ENCODE peak calls at places on chromosomes 13 and 19, in ten cellular contexts. W is cardiac muscle cell, V is stomach, Y is heart right ventricle, R is PC-3, S is testis, J is uterus, M is tibial artery, T is GM23338, B is gastrocnemius medialis. I is an unnamed sample.

GRCh38 chr13:109684084-109684835 is 102.1 kb downstream of the IRS2 start:
- DNase-seq in W (no peak), V (no peak), Y (no peak), R (no peak), S (no peak), J (no peak), M (no peak), T (no peak), B (no peak), I (no peak)

GRCh38 chr13:49620170-49620621 is 8.1 kb upstream of the ARL11 start:
- DNase-seq in W (no peak), V (no peak), Y (no peak), R (no peak), S (peak; percentile 52), J (no peak), M (no peak), T (no peak), B (no peak), I (no peak)

GRCh38 chr13:75279834-75280369 is 202.1 kb downstream of the TBC1D4 start:
- DNase-seq in W (no peak), V (no peak), Y (no peak), R (no peak), S (no peak), J (no peak), M (no peak), T (peak; percentile 31), B (no peak), I (no peak)

GRCh38 chr13:28031220-28031903 is 42.9 kb upstream of the URAD start:
- DNase-seq in W (no peak), V (no peak), Y (peak; percentile 28), R (no peak), S (no peak), J (no peak), M (peak; percentile 76), T (no peak), B (peak; percentile 24), I (no peak)

GRCh38 chr13:89061821-89062220 is 1390.7 kb downstream of the SLITRK5 start:
- DNase-seq in W (no peak), V (no peak), Y (no peak), R (peak; percentile 12), S (no peak), J (no peak), M (no peak), T (no peak), B (no peak), I (no peak)

GRCh38 chr19:38815059-38816001 is 2.6 kb upstream of the LGALS4 start:
- DNase-seq in W (no peak), V (no peak), Y (no peak), R (no peak), S (peak; percentile 62), J (no peak), M (no peak), T (peak; percentile 44), B (no peak), I (no peak)

GRCh38 chr19:38317104-38317612 is 1.4 kb upstream of the YIF1B start:
- DNase-seq in W (no peak), V (no peak), Y (no peak), R (no peak), S (no peak), J (no peak), M (no peak), T (no peak), B (no peak), I (no peak)

GRCh38 chr19:369256-369655 is 24.7 kb upstream of the MIER2 start:
- DNase-seq in W (no peak), V (no peak), Y (no peak), R (no peak), S (no peak), J (no peak), M (no peak), T (no peak), B (no peak), I (no peak)

GRCh38 chr19:56660381-56661105 is 11.0 kb downstream of the ZNF835 start:
- DNase-seq in W (no peak), V (no peak), Y (peak; percentile 27), R (no peak), S (peak; percentile 73), J (no peak), M (no peak), T (no peak), B (no peak), I (no peak)

GRCh38 chr19:18291590-18292459 is 10.4 kb upstream of the JUND start:
- DNase-seq in W (peak; percentile 93), V (peak; percentile 82), Y (peak; percentile 93), R (peak; percentile 35), S (peak; percentile 92), J (peak; percentile 96), M (peak; percentile 96), T (peak; percentile 86), B (peak; percentile 72), I (peak; percentile 86)

GRCh38 chr13:73519720-73520119 is 460.9 kb downstream of the KLF5 start:
- DNase-seq in W (no peak), V (no peak), Y (no peak), R (no peak), S (no peak), J (no peak), M (no peak), T (no peak), B (no peak), I (no peak)

GRCh38 chr13:38421590-38422560 is 72.2 kb downstream of the UFM1 start:
- DNase-seq in W (peak; percentile 71), V (no peak), Y (no peak), R (no peak), S (no peak), J (no peak), M (no peak), T (no peak), B (no peak), I (no peak)

GRCh38 chr13:76425930-76426329 is 460.3 kb downstream of the KCTD12 start:
- DNase-seq in W (peak; percentile 80), V (no peak), Y (peak; percentile 5), R (peak; percentile 11), S (no peak), J (no peak), M (no peak), T (no peak), B (no peak), I (no peak)

GRCh38 chr13:76853481-76853880 is 32.7 kb downstream of the KCTD12 start:
- DNase-seq in W (no peak), V (no peak), Y (no peak), R (peak; percentile 65), S (no peak), J (no peak), M (no peak), T (no peak), B (no peak), I (no peak)

GRCh38 chr19:34173145-34173956 is 1.0 kb downstream of the LSM14A start:
- DNase-seq in W (peak; percentile 61), V (peak; percentile 34), Y (peak; percentile 22), R (peak; percentile 61), S (peak; percentile 51), J (peak; percentile 36), M (peak; percentile 66), T (peak; percentile 92), B (peak; percentile 15), I (peak; percentile 34)
- TF ChIP-seq CTCF in W (no peak), V (no peak), Y (no peak), R (no peak), S (no peak), J (no peak), M (peak; percentile 5), T (no peak), B (peak; percentile 16), I (no peak)

DNA sequence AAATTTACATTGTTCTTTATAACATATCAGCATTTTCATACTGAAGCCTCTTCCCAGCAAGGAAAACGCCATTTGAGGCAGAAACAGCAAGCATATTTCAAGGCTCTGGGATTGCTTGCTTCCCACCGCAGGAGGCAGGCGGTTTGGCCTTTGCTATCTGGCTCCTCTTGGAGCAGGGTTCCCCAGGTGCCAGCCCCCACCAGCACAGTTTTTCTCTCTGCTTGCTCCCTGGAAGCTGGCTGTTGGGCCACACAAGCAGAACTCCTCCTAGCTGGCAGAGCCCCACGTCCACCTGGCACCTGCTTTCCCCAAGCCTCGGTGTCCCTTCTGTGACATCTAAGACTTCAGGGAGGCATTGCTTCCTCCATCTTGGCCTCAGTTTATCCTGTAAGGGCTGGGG is 16.7 kb downstream of the GATAD2A start:
- DNase-seq in W (no peak), V (no peak), Y (no peak), R (no peak), S (no peak), J (no peak), M (no peak), T (no peak), B (no peak), I (no peak)
- H3K4me1 ChIP-seq in W (peaks cover 8% of the 10 kb centered on the region), V (peaks cover 58% of the 10 kb centered on the region), Y (peaks cover 87% of the 10 kb centered on the region), R (no peaks in the 10 kb centered on the region), S (peaks cover 22% of the 10 kb centered on the region), J (no peaks in the 10 kb centered on the region), M (peaks cover 52% of the 10 kb centered on the region), T (peaks cover 31% of the 10 kb centered on the region), B (peaks cover 34% of the 10 kb centered on the region), I (peaks cover 65% of the 10 kb centered on the region)

GRCh38 chr13:59710416-59710815 is 453.3 kb downstream of the DIAPH3 start:
- DNase-seq in W (no peak), V (no peak), Y (no peak), R (no peak), S (no peak), J (no peak), M (no peak), T (no peak), B (no peak), I (no peak)

GRCh38 chr13:59710995-59711701 is 452.6 kb downstream of the DIAPH3 start:
- DNase-seq in W (no peak), V (no peak), Y (no peak), R (no peak), S (no peak), J (no peak), M (no peak), T (no peak), B (no peak), I (no peak)

DNA sequence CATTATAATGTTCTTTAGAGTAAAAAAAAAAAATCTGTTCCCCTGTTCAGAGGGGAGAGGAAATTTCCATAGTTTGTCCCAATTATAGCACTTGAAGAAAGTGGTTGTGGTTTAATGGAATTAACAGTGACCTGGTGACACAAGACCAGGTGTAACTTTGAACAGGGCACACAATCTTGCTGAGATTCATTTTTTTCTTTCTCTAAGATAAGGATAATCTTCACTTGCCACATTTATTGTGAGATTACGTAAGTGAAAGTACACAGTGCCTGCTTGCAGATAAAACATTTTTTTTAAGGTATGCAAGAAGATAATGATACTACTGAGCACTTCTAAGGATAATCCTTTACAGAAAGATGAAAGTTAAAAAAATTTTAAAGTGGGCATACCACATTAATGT is 448.1 kb downstream of the DIAPH3 start:
- DNase-seq in W (no peak), V (no peak), Y (no peak), R (no peak), S (no peak), J (no peak), M (no peak), T (no peak), B (no peak), I (no peak)
- H3K27ac ChIP-seq in W (no peak overlapping the region), V (no peak overlapping the region), Y (no peak overlapping the region), R (no peak overlapping the region), S (no peak overlapping the region), J (no peak overlapping the region), M (no peak overlapping the region), T (no peak overlapping the region), B (no peak overlapping the region), I (no peak overlapping the region)

DNA sequence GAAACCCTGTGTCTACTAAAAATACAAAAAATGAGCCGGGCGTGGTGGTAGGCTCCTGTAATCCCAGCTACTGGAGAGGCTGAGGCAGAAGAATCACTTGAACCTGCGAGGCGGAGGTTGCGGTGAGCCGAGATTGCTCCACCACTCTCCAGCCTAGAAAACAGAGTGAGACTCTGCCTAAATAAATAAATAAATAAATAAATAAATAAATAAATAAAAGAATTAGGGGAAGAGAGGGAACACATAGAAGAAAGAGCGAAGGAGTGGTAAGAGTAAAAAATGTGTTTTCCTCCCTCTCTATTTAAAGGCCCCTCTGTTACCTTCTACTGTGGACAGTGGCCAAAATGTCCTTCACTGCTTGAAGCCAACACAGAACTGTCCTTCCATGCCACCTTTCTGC is 103.9 kb upstream of the SOX21 start:
- DNase-seq in W (no peak), V (no peak), Y (no peak), R (no peak), S (no peak), J (no peak), M (no peak), T (no peak), B (no peak), I (no peak)
- TF ChIP-seq CTCF in W (no peak), V (no peak), Y (no peak), R (no peak), S (no peak), J (no peak), M (no peak), T (no peak), B (no peak), I (no peak)